ENCODE peak calls at places on chromosomes 16 and 17, in five cellular contexts. One of them, this sample, is unnamed.
A peak's percentile ranks its signal among the peaks of the same experiment; 100 is the strongest.

GRCh38 chr16:83713597-83713996 is 94.2 kb upstream of the HSBP1 start:
- DNase-seq in HTR-8/SVneo: no peak
- DNase-seq in left colon: no peak
- DNase-seq in T1000: no peak
- DNase-seq in lung microvascular endothelial cell: no peak
- DNase-seq in this sample: no peak

GRCh38 chr17:8366231-8366630 is 10.3 kb downstream of the KRABD2 start:
- DNase-seq in left colon: no peak
- DNase-seq in HTR-8/SVneo: peak; percentile 70
- DNase-seq in lung microvascular endothelial cell: peak; percentile 29
- DNase-seq in T1000: no peak
- DNase-seq in this sample: no peak

GRCh38 chr16:66508914-66509496 is 40.9 kb downstream of the TK2 start:
- DNase-seq in left colon: no peak
- DNase-seq in lung microvascular endothelial cell: no peak
- DNase-seq in T1000: no peak
- DNase-seq in HTR-8/SVneo: no peak
- DNase-seq in this sample: no peak

GRCh38 chr17:32161506-32162365 is 19.4 kb downstream of the RHOT1 start:
- DNase-seq in left colon: no peak
- DNase-seq in HTR-8/SVneo: peak; percentile 80
- DNase-seq in T1000: peak; percentile 81
- DNase-seq in lung microvascular endothelial cell: no peak
- DNase-seq in this sample: no peak

GRCh38 chr17:75181110-75181509 is 1.6 kb downstream of the SUMO2 start:
- DNase-seq in T1000: no peak
- DNase-seq in left colon: no peak
- DNase-seq in lung microvascular endothelial cell: peak; percentile 15
- DNase-seq in HTR-8/SVneo: no peak
- DNase-seq in this sample: no peak

GRCh38 chr17:64441772-64442549 is 7.0 kb upstream of the MILR1 start:
- DNase-seq in left colon: no peak
- DNase-seq in T1000: no peak
- DNase-seq in HTR-8/SVneo: peak; percentile 40
- DNase-seq in lung microvascular endothelial cell: peak; percentile 45
- DNase-seq in this sample: no peak

GRCh38 chr17:79779088-79779529 is 1.2 kb downstream of the CBX2 start:
- DNase-seq in HTR-8/SVneo: no peak
- DNase-seq in left colon: no peak
- DNase-seq in T1000: no peak
- DNase-seq in lung microvascular endothelial cell: no peak
- DNase-seq in this sample: no peak

GRCh38 chr16:88792078-88792550 is 7.1 kb upstream of the PIEZO1 start:
- DNase-seq in HTR-8/SVneo: peak; percentile 48
- DNase-seq in left colon: no peak
- DNase-seq in lung microvascular endothelial cell: no peak
- DNase-seq in T1000: peak; percentile 21
- DNase-seq in this sample: no peak

GRCh38 chr17:71084219-71084618 is 914.9 kb downstream of the KCNJ2 start:
- DNase-seq in left colon: peak; percentile 48
- DNase-seq in T1000: no peak
- DNase-seq in lung microvascular endothelial cell: no peak
- DNase-seq in HTR-8/SVneo: peak; percentile 12
- DNase-seq in this sample: peak; percentile 69

GRCh38 chr17:31858647-31859486 is at the start of gene COPRS:
- DNase-seq in HTR-8/SVneo: peak; percentile 96
- DNase-seq in lung microvascular endothelial cell: peak; percentile 94
- DNase-seq in left colon: peak; percentile 90
- DNase-seq in T1000: peak; percentile 82
- DNase-seq in this sample: peak; percentile 54

GRCh38 chr17:46865100-46865499 is 13.7 kb downstream of the WNT9B start:
- DNase-seq in lung microvascular endothelial cell: no peak
- DNase-seq in left colon: no peak
- DNase-seq in T1000: no peak
- DNase-seq in HTR-8/SVneo: peak; percentile 64
- DNase-seq in this sample: no peak

GRCh38 chr17:39579318-39580081 is 28.2 kb downstream of the NEUROD2 start:
- DNase-seq in HTR-8/SVneo: no peak
- DNase-seq in lung microvascular endothelial cell: peak; percentile 42
- DNase-seq in T1000: no peak
- DNase-seq in left colon: no peak
- DNase-seq in this sample: no peak

GRCh38 chr17:40316571-40317344 is 7.8 kb downstream of the RARA start:
- DNase-seq in HTR-8/SVneo: peak; percentile 83
- DNase-seq in lung microvascular endothelial cell: peak; percentile 84
- DNase-seq in left colon: peak; percentile 70
- DNase-seq in T1000: peak; percentile 45
- DNase-seq in this sample: peak; percentile 40

GRCh38 chr17:49378311-49378710 is 16.3 kb upstream of the ZNF652 start:
- DNase-seq in left colon: no peak
- DNase-seq in HTR-8/SVneo: no peak
- DNase-seq in T1000: no peak
- DNase-seq in lung microvascular endothelial cell: no peak
- DNase-seq in this sample: no peak

GRCh38 chr17:76538941-76539340 is 903 bp upstream of the PRCD start:
- DNase-seq in lung microvascular endothelial cell: no peak
- DNase-seq in T1000: no peak
- DNase-seq in left colon: no peak
- DNase-seq in HTR-8/SVneo: no peak
- DNase-seq in this sample: no peak

GRCh38 chr17:43888548-43888947 is 18.8 kb downstream of the MPP2 start:
- DNase-seq in lung microvascular endothelial cell: no peak
- DNase-seq in left colon: no peak
- DNase-seq in T1000: no peak
- DNase-seq in HTR-8/SVneo: no peak
- DNase-seq in this sample: no peak

This sample was measured in HCT116.